ENCODE peak calls at places on chromosomes 1 and 21, in seven cellular contexts. One of them, this sample, is unnamed.

GRCh38 chr1:146021622-146022402 is at the start of gene HJV:
- DNase-seq in K562: peak
- DNase-seq in WTC11: no peak
- DNase-seq in A549: no peak
- DNase-seq in endothelial cell of umbilical vein: no peak
- DNase-seq in H1: no peak
- DNase-seq in HCT116: no peak
- DNase-seq in this sample: no peak

GRCh38 chr1:198157847-198158765 is 1.3 kb downstream of the NEK7 start:
- DNase-seq in H1: no peak
- DNase-seq in K562: no peak
- DNase-seq in A549: no peak
- DNase-seq in endothelial cell of umbilical vein: peak
- DNase-seq in WTC11: no peak
- DNase-seq in HCT116: no peak
- DNase-seq in this sample: peak

GRCh38 chr1:61742620-61743431 is 546 bp downstream of the PATJ start:
- DNase-seq in WTC11: peak
- DNase-seq in HCT116: no peak
- DNase-seq in endothelial cell of umbilical vein: peak
- DNase-seq in A549: peak
- DNase-seq in H1: peak
- DNase-seq in K562: no peak
- DNase-seq in this sample: no peak

GRCh38 chr1:205456868-205457724 is 1.3 kb upstream of the BLACAT1 start:
- DNase-seq in endothelial cell of umbilical vein: no peak
- DNase-seq in WTC11: peak
- DNase-seq in A549: no peak
- DNase-seq in HCT116: no peak
- DNase-seq in K562: peak
- DNase-seq in H1: peak
- DNase-seq in this sample: no peak

GRCh38 chr1:58721247-58721820 is 21.5 kb upstream of the MYSM1 start:
- DNase-seq in K562: no peak
- DNase-seq in HCT116: no peak
- DNase-seq in WTC11: no peak
- DNase-seq in endothelial cell of umbilical vein: no peak
- DNase-seq in H1: no peak
- DNase-seq in A549: no peak
- DNase-seq in this sample: no peak

GRCh38 chr21:38853421-38853919 is 47.7 kb downstream of the ETS2 start:
- DNase-seq in endothelial cell of umbilical vein: peak
- DNase-seq in K562: no peak
- DNase-seq in A549: peak
- DNase-seq in H1: peak
- DNase-seq in WTC11: no peak
- DNase-seq in HCT116: peak
- DNase-seq in this sample: peak

GRCh38 chr1:244112646-244113045 is 61.6 kb downstream of the ZBTB18 start:
- DNase-seq in A549: no peak
- DNase-seq in WTC11: no peak
- DNase-seq in endothelial cell of umbilical vein: no peak
- DNase-seq in HCT116: no peak
- DNase-seq in H1: no peak
- DNase-seq in K562: no peak
- DNase-seq in this sample: no peak

GRCh38 chr21:28518620-28519019 is 474.1 kb downstream of the LTN1 start:
- DNase-seq in HCT116: no peak
- DNase-seq in H1: no peak
- DNase-seq in endothelial cell of umbilical vein: peak
- DNase-seq in A549: no peak
- DNase-seq in K562: no peak
- DNase-seq in WTC11: no peak
- DNase-seq in this sample: no peak

GRCh38 chr1:229769006-229769405 is 143.0 kb downstream of the URB2 start:
- DNase-seq in K562: no peak
- DNase-seq in H1: no peak
- DNase-seq in endothelial cell of umbilical vein: no peak
- DNase-seq in WTC11: no peak
- DNase-seq in A549: no peak
- DNase-seq in HCT116: no peak
- DNase-seq in this sample: no peak

GRCh38 chr1:233613252-233614172 is at the start of gene KCNK1:
- DNase-seq in WTC11: peak
- DNase-seq in H1: peak
- DNase-seq in A549: peak
- DNase-seq in endothelial cell of umbilical vein: peak
- DNase-seq in HCT116: peak
- DNase-seq in K562: peak
- DNase-seq in this sample: no peak

GRCh38 chr1:42753070-42753469 is 13.0 kb upstream of the CLDN19 start:
- DNase-seq in H1: no peak
- DNase-seq in HCT116: no peak
- DNase-seq in endothelial cell of umbilical vein: no peak
- DNase-seq in WTC11: no peak
- DNase-seq in K562: no peak
- DNase-seq in A549: no peak
- DNase-seq in this sample: no peak

GRCh38 chr1:29786195-29786594 is 549.9 kb downstream of the PTPRU start:
- DNase-seq in A549: no peak
- DNase-seq in H1: no peak
- DNase-seq in HCT116: no peak
- DNase-seq in endothelial cell of umbilical vein: no peak
- DNase-seq in K562: no peak
- DNase-seq in WTC11: no peak
- DNase-seq in this sample: no peak

GRCh38 chr1:110756506-110756905 is 81.8 kb upstream of the KCNA3 start:
- DNase-seq in A549: no peak
- DNase-seq in HCT116: no peak
- DNase-seq in WTC11: no peak
- DNase-seq in H1: no peak
- DNase-seq in K562: no peak
- DNase-seq in endothelial cell of umbilical vein: no peak
- DNase-seq in this sample: no peak

GRCh38 chr1:9437931-9438330 is 101.3 kb upstream of the SLC25A33 start:
- DNase-seq in A549: no peak
- DNase-seq in H1: no peak
- DNase-seq in endothelial cell of umbilical vein: no peak
- DNase-seq in WTC11: no peak
- DNase-seq in HCT116: no peak
- DNase-seq in K562: no peak
- DNase-seq in this sample: no peak

GRCh38 chr1:17235135-17235880 is 13.6 kb upstream of the PADI3 start:
- DNase-seq in A549: no peak
- DNase-seq in H1: no peak
- DNase-seq in endothelial cell of umbilical vein: no peak
- DNase-seq in K562: no peak
- DNase-seq in WTC11: no peak
- DNase-seq in HCT116: no peak
- DNase-seq in this sample: no peak

GRCh38 chr1:42035205-42035829 is 116.6 kb upstream of the HIVEP3 start:
- DNase-seq in endothelial cell of umbilical vein: peak
- DNase-seq in HCT116: peak
- DNase-seq in A549: peak
- DNase-seq in H1: peak
- DNase-seq in WTC11: peak
- DNase-seq in K562: peak
- DNase-seq in this sample: peak

GRCh38 chr1:245771521-245772281 is 616.9 kb downstream of the KIF26B start:
- DNase-seq in K562: no peak
- DNase-seq in WTC11: no peak
- DNase-seq in A549: no peak
- DNase-seq in endothelial cell of umbilical vein: no peak
- DNase-seq in HCT116: no peak
- DNase-seq in H1: no peak
- DNase-seq in this sample: no peak

GRCh38 chr1:11802616-11802972 is 3.2 kb downstream of the MTHFR start:
- DNase-seq in H1: no peak
- DNase-seq in WTC11: no peak
- DNase-seq in A549: no peak
- DNase-seq in endothelial cell of umbilical vein: peak
- DNase-seq in HCT116: no peak
- DNase-seq in K562: no peak
- DNase-seq in this sample: no peak

DNA sequence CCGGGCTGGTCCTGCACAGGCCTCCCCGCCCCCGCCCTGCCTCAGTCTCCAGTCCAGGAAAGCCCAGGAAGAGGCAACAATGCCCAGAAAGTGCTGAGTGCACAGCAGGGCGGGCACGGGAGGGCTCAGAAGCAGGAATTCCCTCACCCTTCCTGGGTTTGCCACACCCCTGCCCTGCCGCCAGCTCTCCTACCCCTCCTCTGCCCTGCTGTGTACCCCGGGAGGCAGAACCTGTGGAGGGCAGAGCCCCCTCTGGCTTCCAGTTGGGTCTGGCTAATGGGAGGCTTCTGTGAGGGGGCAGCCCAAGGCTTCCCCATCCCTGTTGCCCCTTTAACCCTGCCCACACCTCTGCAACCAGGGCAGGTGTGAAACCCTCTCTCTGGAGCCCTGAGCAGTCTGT is 47.5 kb upstream of the CSF3R start:
- DNase-seq in HCT116: no peak
- DNase-seq in endothelial cell of umbilical vein: no peak
- DNase-seq in K562: no peak
- DNase-seq in A549: no peak
- DNase-seq in H1: no peak
- DNase-seq in WTC11: no peak
- DNase-seq in this sample: no peak
- TF ChIP-seq MAX in HCT116: no peak
- TF ChIP-seq MAX in endothelial cell of umbilical vein: no peak
- TF ChIP-seq MAX in K562: no peak
- TF ChIP-seq MAX in A549: no peak
- TF ChIP-seq MAX in H1: no peak
- TF ChIP-seq MAX in WTC11: no peak
- TF ChIP-seq MAX in this sample: no peak

GRCh38 chr1:211606914-211607751 is 28.2 kb upstream of the SLC30A1 start:
- DNase-seq in HCT116: no peak
- DNase-seq in K562: peak
- DNase-seq in endothelial cell of umbilical vein: no peak
- DNase-seq in H1: no peak
- DNase-seq in A549: no peak
- DNase-seq in WTC11: no peak
- DNase-seq in this sample: peak
- TF ChIP-seq MAX in HCT116: no peak
- TF ChIP-seq MAX in K562: no peak
- TF ChIP-seq MAX in endothelial cell of umbilical vein: no peak
- TF ChIP-seq MAX in H1: no peak
- TF ChIP-seq MAX in A549: no peak
- TF ChIP-seq MAX in WTC11: no peak
- TF ChIP-seq MAX in this sample: no peak

GRCh38 chr21:43902441-43902840 is 37.4 kb downstream of the AGPAT3 start:
- DNase-seq in H1: no peak
- DNase-seq in endothelial cell of umbilical vein: peak
- DNase-seq in K562: peak
- DNase-seq in HCT116: no peak
- DNase-seq in A549: no peak
- DNase-seq in WTC11: no peak
- DNase-seq in this sample: no peak

GRCh38 chr21:43904316-43904925 is 39.4 kb downstream of the AGPAT3 start:
- DNase-seq in WTC11: no peak
- DNase-seq in H1: no peak
- DNase-seq in endothelial cell of umbilical vein: no peak
- DNase-seq in A549: no peak
- DNase-seq in HCT116: no peak
- DNase-seq in K562: peak
- DNase-seq in this sample: no peak

GRCh38 chr21:43900690-43901089 is 35.7 kb downstream of the AGPAT3 start:
- DNase-seq in K562: no peak
- DNase-seq in endothelial cell of umbilical vein: no peak
- DNase-seq in H1: no peak
- DNase-seq in WTC11: no peak
- DNase-seq in HCT116: no peak
- DNase-seq in A549: no peak
- DNase-seq in this sample: no peak

GRCh38 chr21:43905726-43906455 is 40.9 kb downstream of the AGPAT3 start:
- DNase-seq in WTC11: no peak
- DNase-seq in K562: no peak
- DNase-seq in H1: no peak
- DNase-seq in HCT116: no peak
- DNase-seq in endothelial cell of umbilical vein: no peak
- DNase-seq in A549: no peak
- DNase-seq in this sample: no peak

GRCh38 chr21:43903451-43904091 is 38.5 kb downstream of the AGPAT3 start:
- DNase-seq in H1: no peak
- DNase-seq in endothelial cell of umbilical vein: no peak
- DNase-seq in HCT116: no peak
- DNase-seq in K562: peak
- DNase-seq in WTC11: no peak
- DNase-seq in A549: no peak
- DNase-seq in this sample: no peak
- TF ChIP-seq MAX in H1: no peak
- TF ChIP-seq MAX in endothelial cell of umbilical vein: no peak
- TF ChIP-seq MAX in HCT116: no peak
- TF ChIP-seq MAX in K562: no peak
- TF ChIP-seq MAX in WTC11: no peak
- TF ChIP-seq MAX in A549: no peak
- TF ChIP-seq MAX in this sample: no peak

GRCh38 chr1:160161965-160162705 is 10.7 kb downstream of the ATP1A4 start:
- DNase-seq in endothelial cell of umbilical vein: peak
- DNase-seq in HCT116: no peak
- DNase-seq in A549: no peak
- DNase-seq in K562: no peak
- DNase-seq in WTC11: peak
- DNase-seq in H1: peak
- DNase-seq in this sample: peak
- TF ChIP-seq MAX in endothelial cell of umbilical vein: no peak
- TF ChIP-seq MAX in HCT116: no peak
- TF ChIP-seq MAX in A549: no peak
- TF ChIP-seq MAX in K562: no peak
- TF ChIP-seq MAX in WTC11: no peak
- TF ChIP-seq MAX in H1: no peak
- TF ChIP-seq MAX in this sample: peak

DNA sequence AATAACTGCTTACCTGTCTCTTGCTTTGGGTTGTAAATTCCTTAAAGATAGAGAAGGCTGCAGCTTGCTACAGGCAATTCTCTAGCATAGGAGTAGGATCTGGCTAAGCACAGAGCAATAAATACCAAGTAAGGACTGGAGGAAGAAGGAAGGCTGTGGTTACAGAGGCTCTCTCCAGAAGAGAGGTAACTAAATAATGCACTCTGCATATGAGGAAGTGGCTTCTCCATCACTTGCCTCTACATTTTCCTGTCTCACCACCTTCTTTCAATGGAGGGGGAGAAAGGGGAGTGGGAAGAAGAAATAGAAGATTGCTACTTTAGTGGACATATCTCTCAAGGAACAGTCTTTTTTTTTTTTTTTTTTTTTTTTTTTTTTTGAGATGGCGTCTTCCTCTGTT is 60.9 kb upstream of the LAX1 start:
- DNase-seq in endothelial cell of umbilical vein: no peak
- DNase-seq in H1: no peak
- DNase-seq in WTC11: no peak
- DNase-seq in A549: no peak
- DNase-seq in HCT116: no peak
- DNase-seq in K562: no peak
- DNase-seq in this sample: peak
- TF ChIP-seq MAX in endothelial cell of umbilical vein: no peak
- TF ChIP-seq MAX in H1: no peak
- TF ChIP-seq MAX in WTC11: no peak
- TF ChIP-seq MAX in A549: no peak
- TF ChIP-seq MAX in HCT116: no peak
- TF ChIP-seq MAX in K562: no peak
- TF ChIP-seq MAX in this sample: no peak

GRCh38 chr1:19635646-19636045 is 8.5 kb upstream of the NBL1 start:
- DNase-seq in HCT116: no peak
- DNase-seq in endothelial cell of umbilical vein: no peak
- DNase-seq in K562: no peak
- DNase-seq in H1: no peak
- DNase-seq in WTC11: no peak
- DNase-seq in A549: no peak
- DNase-seq in this sample: no peak
- TF ChIP-seq MAX in HCT116: no peak
- TF ChIP-seq MAX in endothelial cell of umbilical vein: no peak
- TF ChIP-seq MAX in K562: no peak
- TF ChIP-seq MAX in H1: no peak
- TF ChIP-seq MAX in WTC11: no peak
- TF ChIP-seq MAX in A549: no peak
- TF ChIP-seq MAX in this sample: no peak

This sample was measured in NB4.